ENCODE peak calls at places on chromosomes 11 and 22, in nine cellular contexts. Q is A549; G is pancreas; M is psoas muscle; A is cardiac muscle cell; K is PC-9; S is aorta; V is effector memory CD4-positive, alpha-beta T cell; I is transverse colon. X is an unnamed sample. For H3K4me1, the result is how much of the 10 kb centered on the place peaks cover.

GRCh38 chr11:93000511-93001476 is 31.3 kb downstream of the MTNR1B start:
- DNase-seq in Q (peak), G (no peak), M (no peak), A (no peak), K (peak), S (no peak), V (no peak), I (no peak), X (no peak)

GRCh38 chr11:14258177-14258935 is 100.6 kb downstream of the RRAS2 start:
- DNase-seq in Q (peak), G (no peak), M (no peak), A (no peak), K (peak), S (no peak), V (no peak), I (peak), X (no peak)

GRCh38 chr11:88384678-88385015 is 47.1 kb upstream of the CTSC start:
- DNase-seq in Q (peak), G (no peak), M (no peak), A (no peak), K (peak), S (no peak), V (no peak), I (no peak), X (no peak)

GRCh38 chr22:43796567-43796966 is 15.5 kb downstream of the EFCAB6 start:
- DNase-seq in Q (peak), G (no peak), M (no peak), A (peak), K (no peak), S (no peak), V (no peak), I (no peak), X (no peak)

GRCh38 chr22:32446321-32446720 is 17.9 kb downstream of the BPIFC start:
- DNase-seq in Q (no peak), G (no peak), M (no peak), A (no peak), K (no peak), S (no peak), V (no peak), I (no peak), X (no peak)

GRCh38 chr22:44254811-44255210 is 57.9 kb downstream of the SHISAL1 start:
- DNase-seq in Q (no peak), G (no peak), M (no peak), A (no peak), K (no peak), S (no peak), V (no peak), I (no peak), X (no peak)

GRCh38 chr22:44575344-44576268 is 77.6 kb upstream of the RTL6 start:
- DNase-seq in Q (no peak), G (peak), M (peak), A (no peak), K (no peak), S (no peak), V (no peak), I (no peak), X (no peak)

GRCh38 chr11:12005476-12005875 is 3.0 kb downstream of the DKK3 start:
- DNase-seq in Q (no peak), G (no peak), M (no peak), A (no peak), K (no peak), S (no peak), V (no peak), I (no peak), X (no peak)

GRCh38 chr11:59137190-59137589 is 5.5 kb upstream of the FAM111A start:
- DNase-seq in Q (no peak), G (no peak), M (no peak), A (no peak), K (no peak), S (no peak), V (no peak), I (no peak), X (no peak)

GRCh38 chr22:49951001-49951677 is 9.4 kb upstream of the PIM3 start:
- DNase-seq in Q (no peak), G (peak), M (no peak), A (no peak), K (peak), S (no peak), V (no peak), I (peak), X (no peak)

GRCh38 chr11:61799665-61800284 is 7.1 kb downstream of the FEN1 start:
- DNase-seq in Q (no peak), G (peak), M (no peak), A (no peak), K (no peak), S (no peak), V (no peak), I (no peak), X (no peak)

GRCh38 chr11:35511666-35512065 is 13.8 kb downstream of the PAMR1 start:
- DNase-seq in Q (peak), G (no peak), M (no peak), A (no peak), K (no peak), S (no peak), V (no peak), I (no peak), X (no peak)

GRCh38 chr11:112662554-112662953 is 298.7 kb upstream of the NCAM1 start:
- DNase-seq in Q (no peak), G (no peak), M (no peak), A (no peak), K (no peak), S (no peak), V (no peak), I (no peak), X (no peak)

GRCh38 chr11:67352546-67353316 is 615 bp downstream of the POLD4 start:
- DNase-seq in Q (no peak), G (no peak), M (no peak), A (no peak), K (peak), S (peak), V (no peak), I (peak), X (peak)

GRCh38 chr11:61917357-61918109 is at the start of gene RAB3IL1:
- DNase-seq in Q (peak), G (peak), M (peak), A (peak), K (no peak), S (peak), V (no peak), I (peak), X (no peak)

GRCh38 chr11:72308226-72309073 is 64.5 kb upstream of the PHOX2A start:
- DNase-seq in Q (no peak), G (no peak), M (no peak), A (no peak), K (no peak), S (no peak), V (no peak), I (no peak), X (no peak)

GRCh38 chr11:120632579-120632978 is 121.0 kb downstream of the GRIK4 start:
- DNase-seq in Q (peak), G (no peak), M (no peak), A (no peak), K (no peak), S (no peak), V (no peak), I (no peak), X (peak)

GRCh38 chr22:33480118-33480517 is 421.9 kb upstream of the SYN3 start:
- DNase-seq in Q (no peak), G (no peak), M (no peak), A (no peak), K (no peak), S (no peak), V (no peak), I (no peak), X (no peak)

GRCh38 chr22:41826001-41826400 is 6.9 kb upstream of the SREBF2 start:
- DNase-seq in Q (no peak), G (no peak), M (no peak), A (no peak), K (no peak), S (no peak), V (no peak), I (no peak), X (no peak)

GRCh38 chr11:44622190-44622650 is 56.8 kb downstream of the CD82 start:
- DNase-seq in Q (no peak), G (peak), M (no peak), A (no peak), K (no peak), S (peak), V (no peak), I (peak), X (no peak)

GRCh38 chr22:50665738-50666137 is 6.9 kb upstream of the SHANK3 start:
- DNase-seq in Q (no peak), G (peak), M (no peak), A (no peak), K (peak), S (no peak), V (no peak), I (no peak), X (peak)

GRCh38 chr11:61172353-61172752 is 11.1 kb upstream of the VPS37C start:
- DNase-seq in Q (no peak), G (no peak), M (no peak), A (no peak), K (no peak), S (no peak), V (no peak), I (no peak), X (no peak)

GRCh38 chr11:134949121-134949591 is 537.1 kb upstream of the B3GAT1 start:
- DNase-seq in Q (no peak), G (no peak), M (peak), A (no peak), K (no peak), S (peak), V (no peak), I (no peak), X (no peak)

GRCh38 chr11:67691149-67691548 is 16.7 kb upstream of the ALDH3B2 start:
- DNase-seq in Q (no peak), G (no peak), M (no peak), A (peak), K (peak), S (no peak), V (no peak), I (no peak), X (peak)

GRCh38 chr11:5394091-5394490 is 10.5 kb downstream of the OR51M1 start:
- DNase-seq in Q (no peak), G (no peak), M (no peak), A (no peak), K (no peak), S (no peak), V (no peak), I (no peak), X (no peak)

GRCh38 chr11:10325398-10326079 is 20.7 kb downstream of the ADM start:
- DNase-seq in Q (no peak), G (no peak), M (no peak), A (no peak), K (no peak), S (no peak), V (no peak), I (no peak), X (no peak)

GRCh38 chr11:1854949-1855885 is 2.3 kb downstream of the LSP1 start:
- DNase-seq in Q (no peak), G (no peak), M (no peak), A (no peak), K (no peak), S (no peak), V (no peak), I (no peak), X (peak)

GRCh38 chr11:31610544-31610943 is 101.0 kb downstream of the ELP4 start:
- DNase-seq in Q (no peak), G (no peak), M (no peak), A (no peak), K (no peak), S (no peak), V (no peak), I (no peak), X (no peak)

GRCh38 chr22:27224485-27225364 is 567.3 kb downstream of the MIAT start:
- DNase-seq in Q (no peak), G (no peak), M (no peak), A (no peak), K (no peak), S (no peak), V (no peak), I (no peak), X (no peak)

GRCh38 chr22:43996981-43997265 is 27.2 kb upstream of the PARVB start:
- DNase-seq in Q (no peak), G (no peak), M (no peak), A (no peak), K (no peak), S (no peak), V (no peak), I (no peak), X (no peak)

GRCh38 chr11:32527776-32528175 is 55.9 kb upstream of the EIF3M start:
- DNase-seq in Q (no peak), G (no peak), M (no peak), A (no peak), K (no peak), S (no peak), V (no peak), I (no peak), X (no peak)

GRCh38 chr11:15662285-15662684 is 547.6 kb downstream of the INSC start:
- DNase-seq in Q (peak), G (no peak), M (no peak), A (no peak), K (peak), S (no peak), V (no peak), I (no peak), X (no peak)

GRCh38 chr22:37544955-37545702 is 15.2 kb upstream of the CDC42EP1 start:
- DNase-seq in Q (peak), G (peak), M (no peak), A (peak), K (peak), S (peak), V (peak), I (peak), X (peak)

DNA sequence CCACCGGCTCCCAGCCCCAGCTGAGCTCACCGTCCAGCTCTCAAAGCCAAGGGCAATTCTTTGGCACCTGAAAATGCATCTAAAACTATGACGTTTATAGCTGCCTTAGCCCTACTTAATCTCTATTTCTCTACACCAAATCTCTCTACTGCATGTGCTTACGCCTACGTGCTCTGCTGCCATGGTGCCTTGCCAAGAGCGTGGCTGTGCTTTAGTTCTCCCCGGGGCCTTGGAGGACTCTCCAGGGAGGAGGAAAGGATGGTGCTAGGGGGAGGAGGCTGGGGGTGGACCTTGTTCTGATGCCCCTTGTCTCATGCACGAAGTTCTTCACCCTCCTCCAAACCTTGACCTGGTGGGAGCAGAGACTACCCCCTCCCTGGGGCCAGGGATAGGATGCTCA is 9.0 kb upstream of the BID start:
- DNase-seq in Q (no peak), G (no peak), M (no peak), A (no peak), K (no peak), S (no peak), V (no peak), I (no peak), X (no peak)
- H3K4me1 ChIP-seq in Q (under half), G (under half), M (under half), A (under half), K (under half), S (under half), V (under half), I (under half), X (under half)

GRCh38 chr11:64759722-64760719 is at the start of gene PYGM:
- DNase-seq in Q (no peak), G (peak), M (peak), A (peak), K (no peak), S (peak), V (no peak), I (no peak), X (no peak)
- H3K4me1 ChIP-seq in Q (under half), G (under half), M (half or more), A (half or more), K (under half), S (under half), V (half or more), I (under half), X (under half)

DNA sequence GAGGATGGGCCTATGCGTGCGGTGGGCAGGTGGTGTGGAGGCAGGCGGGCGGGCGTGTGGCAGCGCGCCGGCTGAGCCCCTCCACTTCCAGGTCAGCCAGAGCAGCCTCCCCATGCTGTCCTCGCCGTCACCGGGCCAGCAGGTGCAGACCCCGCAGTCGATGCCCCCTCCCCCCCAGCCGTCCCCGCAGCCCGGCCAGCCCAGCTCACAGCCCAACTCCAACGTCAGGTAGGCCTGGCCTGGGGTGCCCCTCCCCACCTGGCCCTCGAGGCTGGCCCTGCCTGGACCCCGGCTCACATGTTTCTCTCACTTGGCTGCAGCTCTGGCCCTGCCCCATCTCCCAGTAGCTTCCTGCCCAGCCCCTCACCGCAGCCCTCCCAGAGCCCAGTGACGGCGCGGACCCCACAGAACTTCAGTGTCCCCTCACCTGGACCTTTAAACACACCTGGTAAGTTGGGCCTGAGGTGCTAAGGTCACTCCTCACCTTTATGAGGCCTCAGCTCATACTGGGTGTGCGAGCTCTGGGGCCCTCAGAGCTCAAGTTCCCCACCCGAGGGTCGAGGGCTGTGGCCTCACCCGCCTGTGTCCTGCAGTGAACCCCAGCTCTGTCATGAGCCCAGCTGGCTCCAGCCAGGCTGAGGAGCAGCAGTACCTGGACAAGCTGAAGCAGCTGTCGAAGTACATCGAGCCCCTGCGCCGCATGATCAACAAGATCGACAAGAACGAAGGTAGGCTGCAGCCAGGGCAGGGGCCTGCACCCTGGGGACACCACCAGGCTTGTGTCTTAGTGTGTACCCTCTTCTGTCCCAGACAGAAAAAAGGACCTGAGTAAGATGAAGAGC is 75.3 kb downstream of the MED15 start:
- DNase-seq in Q (no peak), G (peak), M (no peak), A (no peak), K (no peak), S (no peak), V (no peak), I (no peak), X (no peak)
- H3K4me1 ChIP-seq in Q (under half), G (under half), M (under half), A (under half), K (under half), S (under half), V (under half), I (under half), X (under half)

DNA sequence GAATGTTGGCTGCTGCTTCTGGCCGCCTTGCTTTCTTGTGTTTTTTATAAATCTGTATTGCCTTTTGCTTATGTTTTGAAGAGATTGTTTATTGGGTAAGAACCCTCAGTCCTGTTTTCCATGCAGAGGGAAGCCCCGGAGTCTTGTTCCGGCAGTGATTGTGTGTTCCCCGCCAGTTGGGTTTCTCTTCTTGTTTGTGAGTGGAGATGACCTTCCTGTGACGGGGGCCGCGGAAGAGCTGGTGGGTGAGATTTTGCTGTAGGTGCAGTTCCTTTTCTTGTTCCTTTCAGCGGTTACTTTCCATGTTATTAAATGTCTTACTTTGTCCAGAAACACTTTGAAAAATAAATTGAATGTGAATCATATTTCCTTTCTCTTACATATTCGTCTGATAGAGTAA is 8.3 kb downstream of the TBC1D22A start:
- DNase-seq in Q (no peak), G (peak), M (no peak), A (no peak), K (no peak), S (peak), V (no peak), I (no peak), X (peak)
- H3K4me1 ChIP-seq in Q (under half), G (under half), M (under half), A (under half), K (under half), S (under half), V (under half), I (under half), X (half or more)

GRCh38 chr11:65434057-65434666 is 11.6 kb downstream of the NEAT1 start:
- DNase-seq in Q (peak), G (no peak), M (no peak), A (no peak), K (no peak), S (no peak), V (no peak), I (peak), X (no peak)
- H3K4me1 ChIP-seq in Q (half or more), G (under half), M (half or more), A (under half), K (under half), S (under half), V (under half), I (under half), X (half or more)

GRCh38 chr22:19331975-19332374 is 40.5 kb upstream of the CLTCL1 start:
- DNase-seq in Q (no peak), G (no peak), M (no peak), A (no peak), K (no peak), S (no peak), V (no peak), I (no peak), X (no peak)
- H3K4me1 ChIP-seq in Q (under half), G (under half), M (under half), A (under half), K (under half), S (under half), V (under half), I (under half), X (under half)

DNA sequence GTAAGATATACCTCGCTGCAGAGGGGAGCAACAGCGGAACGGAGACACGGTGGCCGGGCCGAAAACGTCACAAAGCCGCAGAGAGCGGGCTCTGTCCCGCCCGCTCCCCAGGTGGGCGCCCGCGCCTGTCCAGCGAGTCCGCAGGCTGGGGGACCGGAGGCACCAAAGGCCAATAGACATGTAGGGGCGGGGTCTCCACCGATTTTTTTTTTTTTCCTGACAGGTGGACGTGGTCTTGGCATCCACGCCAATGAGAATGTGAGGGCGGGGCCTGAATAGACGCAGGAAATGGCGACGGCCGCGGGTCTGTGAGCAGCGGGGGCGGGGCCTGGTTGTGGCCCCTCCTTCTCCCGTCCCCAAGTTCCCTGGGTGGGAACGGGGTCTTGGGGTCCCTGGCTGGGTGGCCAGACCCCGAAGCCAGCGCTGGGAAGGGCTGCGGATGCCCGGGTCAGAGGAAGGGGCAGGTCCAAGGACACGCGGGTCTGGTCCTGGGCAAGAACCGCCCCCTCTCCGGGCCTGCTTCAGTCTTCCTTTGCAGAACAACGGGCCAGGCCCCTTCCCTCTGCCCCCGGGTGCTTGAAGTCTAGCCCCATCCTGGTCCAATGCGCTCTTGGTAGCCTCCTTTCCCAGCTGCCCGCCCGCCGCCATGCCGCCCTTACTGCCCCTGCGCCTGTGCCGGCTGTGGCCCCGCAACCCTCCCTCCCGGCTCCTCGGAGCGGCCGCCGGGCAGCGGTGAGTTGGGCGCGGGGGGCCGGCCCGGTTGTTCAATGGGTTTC is at the start of gene DNAJC4:
- DNase-seq in Q (peak), G (peak), M (peak), A (peak), K (peak), S (peak), V (peak), I (peak), X (peak)
- H3K4me1 ChIP-seq in Q (under half), G (under half), M (under half), A (under half), K (under half), S (under half), V (under half), I (half or more), X (half or more)

GRCh38 chr22:40421082-40421350 is 50.6 kb downstream of the SGSM3 start:
- DNase-seq in Q (no peak), G (no peak), M (peak), A (no peak), K (no peak), S (no peak), V (no peak), I (no peak), X (no peak)
- H3K4me1 ChIP-seq in Q (under half), G (under half), M (under half), A (under half), K (under half), S (under half), V (under half), I (under half), X (half or more)